ENCODE peak calls at places on chromosome 16, in ten cellular contexts. One of them, this sample, is unnamed.

GRCh38 chr16:54446639-54447038 is 160.1 kb upstream of the IRX3 start:
- DNase-seq in H54: peak
- DNase-seq in GM12892: no peak
- DNase-seq in HCT116: no peak
- DNase-seq in stomach: no peak
- DNase-seq in ovary: no peak
- DNase-seq in A549: no peak
- DNase-seq in NB4: peak
- DNase-seq in lower leg skin: peak
- DNase-seq in HepG2: no peak
- DNase-seq in this sample: no peak

GRCh38 chr16:19804538-19805323 is 79.9 kb downstream of the GPRC5B start:
- DNase-seq in H54: no peak
- DNase-seq in GM12892: no peak
- DNase-seq in HCT116: no peak
- DNase-seq in stomach: peak
- DNase-seq in ovary: no peak
- DNase-seq in A549: no peak
- DNase-seq in NB4: peak
- DNase-seq in lower leg skin: peak
- DNase-seq in HepG2: no peak
- DNase-seq in this sample: no peak

GRCh38 chr16:54657709-54658102 is 273.0 kb upstream of the IRX5 start:
- DNase-seq in H54: no peak
- DNase-seq in GM12892: no peak
- DNase-seq in HCT116: no peak
- DNase-seq in stomach: peak
- DNase-seq in ovary: no peak
- DNase-seq in A549: no peak
- DNase-seq in NB4: no peak
- DNase-seq in lower leg skin: no peak
- DNase-seq in HepG2: no peak
- DNase-seq in this sample: no peak

GRCh38 chr16:13594798-13595197 is 325.2 kb upstream of the ERCC4 start:
- DNase-seq in H54: no peak
- DNase-seq in GM12892: no peak
- DNase-seq in HCT116: no peak
- DNase-seq in stomach: no peak
- DNase-seq in ovary: no peak
- DNase-seq in A549: no peak
- DNase-seq in NB4: no peak
- DNase-seq in lower leg skin: no peak
- DNase-seq in HepG2: no peak
- DNase-seq in this sample: no peak

GRCh38 chr16:49704586-49705155 is 151.2 kb downstream of the ZNF423 start:
- DNase-seq in H54: no peak
- DNase-seq in GM12892: no peak
- DNase-seq in HCT116: no peak
- DNase-seq in stomach: no peak
- DNase-seq in ovary: no peak
- DNase-seq in A549: no peak
- DNase-seq in NB4: peak
- DNase-seq in lower leg skin: no peak
- DNase-seq in HepG2: no peak
- DNase-seq in this sample: peak

GRCh38 chr16:19711643-19712042 is 6.4 kb downstream of the KNOP1 start:
- DNase-seq in H54: no peak
- DNase-seq in GM12892: no peak
- DNase-seq in HCT116: no peak
- DNase-seq in stomach: no peak
- DNase-seq in ovary: no peak
- DNase-seq in A549: no peak
- DNase-seq in NB4: no peak
- DNase-seq in lower leg skin: no peak
- DNase-seq in HepG2: no peak
- DNase-seq in this sample: no peak

GRCh38 chr16:87834668-87835473 is 34.4 kb downstream of the SLC7A5 start:
- DNase-seq in H54: no peak
- DNase-seq in GM12892: no peak
- DNase-seq in HCT116: no peak
- DNase-seq in stomach: no peak
- DNase-seq in ovary: no peak
- DNase-seq in A549: no peak
- DNase-seq in NB4: no peak
- DNase-seq in lower leg skin: no peak
- DNase-seq in HepG2: no peak
- DNase-seq in this sample: peak

GRCh38 chr16:82229800-82230619 is 60.0 kb upstream of the MPHOSPH6 start:
- DNase-seq in H54: peak
- DNase-seq in GM12892: peak
- DNase-seq in HCT116: peak
- DNase-seq in stomach: peak
- DNase-seq in ovary: no peak
- DNase-seq in A549: peak
- DNase-seq in NB4: peak
- DNase-seq in lower leg skin: peak
- DNase-seq in HepG2: peak
- DNase-seq in this sample: peak

DNA sequence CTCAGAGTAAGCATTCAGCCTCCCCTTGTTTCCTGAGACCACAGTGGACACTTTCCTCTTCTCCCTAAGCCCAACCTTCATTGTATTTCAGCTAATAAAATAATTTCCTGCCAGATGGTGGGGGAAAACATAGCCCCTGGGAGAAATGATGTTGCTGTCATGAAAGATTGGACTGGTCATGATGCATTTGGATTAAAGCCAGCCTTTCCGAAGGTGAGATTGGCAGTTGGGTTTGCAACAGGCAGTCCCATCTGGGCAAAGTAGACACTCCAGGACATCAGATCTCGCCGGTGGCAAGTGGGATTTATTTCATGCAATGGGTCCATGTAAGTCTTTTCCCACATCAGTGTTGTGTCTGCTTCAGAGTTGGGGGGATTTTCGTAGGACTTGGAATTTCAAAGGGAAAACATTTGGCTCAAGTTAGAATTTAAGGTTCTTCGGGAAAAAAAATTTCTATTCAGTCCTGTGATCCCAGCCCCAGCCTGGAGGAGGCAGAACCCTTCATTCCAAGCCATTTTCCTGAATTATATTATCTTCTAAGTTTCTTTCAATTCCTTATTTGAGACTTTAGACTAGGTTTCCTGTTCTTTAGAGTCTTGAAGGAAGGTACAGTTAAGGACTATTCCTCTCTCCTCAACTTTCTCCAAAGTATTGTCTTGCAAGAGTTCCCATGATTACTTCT is 391.7 kb downstream of the XYLT1 start:
- DNase-seq in H54: no peak
- DNase-seq in GM12892: no peak
- DNase-seq in HCT116: no peak
- DNase-seq in stomach: no peak
- DNase-seq in ovary: no peak
- DNase-seq in A549: no peak
- DNase-seq in NB4: no peak
- DNase-seq in lower leg skin: no peak
- DNase-seq in HepG2: no peak
- DNase-seq in this sample: no peak
- TF ChIP-seq POLR2A in H54: no peak
- TF ChIP-seq POLR2A in GM12892: no peak
- TF ChIP-seq POLR2A in HCT116: no peak
- TF ChIP-seq POLR2A in stomach: no peak
- TF ChIP-seq POLR2A in ovary: no peak
- TF ChIP-seq POLR2A in A549: no peak
- TF ChIP-seq POLR2A in NB4: no peak
- TF ChIP-seq POLR2A in lower leg skin: no peak
- TF ChIP-seq POLR2A in HepG2: no peak
- TF ChIP-seq POLR2A in this sample: no peak

GRCh38 chr16:65622161-65622560 is 500.3 kb upstream of the CDH11 start:
- DNase-seq in H54: no peak
- DNase-seq in GM12892: no peak
- DNase-seq in HCT116: no peak
- DNase-seq in stomach: no peak
- DNase-seq in ovary: no peak
- DNase-seq in A549: no peak
- DNase-seq in NB4: no peak
- DNase-seq in lower leg skin: no peak
- DNase-seq in HepG2: no peak
- DNase-seq in this sample: no peak
- TF ChIP-seq POLR2A in H54: no peak
- TF ChIP-seq POLR2A in GM12892: no peak
- TF ChIP-seq POLR2A in HCT116: no peak
- TF ChIP-seq POLR2A in stomach: no peak
- TF ChIP-seq POLR2A in ovary: no peak
- TF ChIP-seq POLR2A in A549: no peak
- TF ChIP-seq POLR2A in NB4: no peak
- TF ChIP-seq POLR2A in lower leg skin: no peak
- TF ChIP-seq POLR2A in HepG2: no peak
- TF ChIP-seq POLR2A in this sample: no peak

GRCh38 chr16:11087691-11088431 is 143.5 kb downstream of the CLEC16A start:
- DNase-seq in H54: no peak
- DNase-seq in GM12892: no peak
- DNase-seq in HCT116: no peak
- DNase-seq in stomach: no peak
- DNase-seq in ovary: no peak
- DNase-seq in A549: no peak
- DNase-seq in NB4: peak
- DNase-seq in lower leg skin: no peak
- DNase-seq in HepG2: no peak
- DNase-seq in this sample: no peak
- TF ChIP-seq POLR2A in H54: no peak
- TF ChIP-seq POLR2A in GM12892: no peak
- TF ChIP-seq POLR2A in HCT116: no peak
- TF ChIP-seq POLR2A in stomach: no peak
- TF ChIP-seq POLR2A in ovary: no peak
- TF ChIP-seq POLR2A in A549: no peak
- TF ChIP-seq POLR2A in NB4: no peak
- TF ChIP-seq POLR2A in lower leg skin: no peak
- TF ChIP-seq POLR2A in HepG2: no peak
- TF ChIP-seq POLR2A in this sample: no peak

GRCh38 chr16:84794626-84795025 is 25.2 kb upstream of the CRISPLD2 start:
- DNase-seq in H54: no peak
- DNase-seq in GM12892: no peak
- DNase-seq in HCT116: no peak
- DNase-seq in stomach: no peak
- DNase-seq in ovary: no peak
- DNase-seq in A549: no peak
- DNase-seq in NB4: no peak
- DNase-seq in lower leg skin: no peak
- DNase-seq in HepG2: no peak
- DNase-seq in this sample: no peak

GRCh38 chr16:84800118-84800517 is 19.7 kb upstream of the CRISPLD2 start:
- DNase-seq in H54: no peak
- DNase-seq in GM12892: no peak
- DNase-seq in HCT116: no peak
- DNase-seq in stomach: no peak
- DNase-seq in ovary: no peak
- DNase-seq in A549: no peak
- DNase-seq in NB4: no peak
- DNase-seq in lower leg skin: no peak
- DNase-seq in HepG2: no peak
- DNase-seq in this sample: no peak

GRCh38 chr16:84791088-84791487 is 28.7 kb upstream of the CRISPLD2 start:
- DNase-seq in H54: no peak
- DNase-seq in GM12892: no peak
- DNase-seq in HCT116: no peak
- DNase-seq in stomach: no peak
- DNase-seq in ovary: no peak
- DNase-seq in A549: no peak
- DNase-seq in NB4: no peak
- DNase-seq in lower leg skin: no peak
- DNase-seq in HepG2: no peak
- DNase-seq in this sample: no peak

GRCh38 chr16:84791501-84791900 is 28.3 kb upstream of the CRISPLD2 start:
- DNase-seq in H54: no peak
- DNase-seq in GM12892: no peak
- DNase-seq in HCT116: no peak
- DNase-seq in stomach: no peak
- DNase-seq in ovary: no peak
- DNase-seq in A549: no peak
- DNase-seq in NB4: no peak
- DNase-seq in lower leg skin: no peak
- DNase-seq in HepG2: no peak
- DNase-seq in this sample: no peak

GRCh38 chr16:84795338-84796053 is 24.3 kb upstream of the CRISPLD2 start:
- DNase-seq in H54: peak
- DNase-seq in GM12892: no peak
- DNase-seq in HCT116: no peak
- DNase-seq in stomach: peak
- DNase-seq in ovary: peak
- DNase-seq in A549: no peak
- DNase-seq in NB4: no peak
- DNase-seq in lower leg skin: peak
- DNase-seq in HepG2: no peak
- DNase-seq in this sample: no peak
- TF ChIP-seq POLR2A in H54: no peak
- TF ChIP-seq POLR2A in GM12892: no peak
- TF ChIP-seq POLR2A in HCT116: no peak
- TF ChIP-seq POLR2A in stomach: no peak
- TF ChIP-seq POLR2A in ovary: peak
- TF ChIP-seq POLR2A in A549: no peak
- TF ChIP-seq POLR2A in NB4: no peak
- TF ChIP-seq POLR2A in lower leg skin: no peak
- TF ChIP-seq POLR2A in HepG2: no peak
- TF ChIP-seq POLR2A in this sample: no peak

DNA sequence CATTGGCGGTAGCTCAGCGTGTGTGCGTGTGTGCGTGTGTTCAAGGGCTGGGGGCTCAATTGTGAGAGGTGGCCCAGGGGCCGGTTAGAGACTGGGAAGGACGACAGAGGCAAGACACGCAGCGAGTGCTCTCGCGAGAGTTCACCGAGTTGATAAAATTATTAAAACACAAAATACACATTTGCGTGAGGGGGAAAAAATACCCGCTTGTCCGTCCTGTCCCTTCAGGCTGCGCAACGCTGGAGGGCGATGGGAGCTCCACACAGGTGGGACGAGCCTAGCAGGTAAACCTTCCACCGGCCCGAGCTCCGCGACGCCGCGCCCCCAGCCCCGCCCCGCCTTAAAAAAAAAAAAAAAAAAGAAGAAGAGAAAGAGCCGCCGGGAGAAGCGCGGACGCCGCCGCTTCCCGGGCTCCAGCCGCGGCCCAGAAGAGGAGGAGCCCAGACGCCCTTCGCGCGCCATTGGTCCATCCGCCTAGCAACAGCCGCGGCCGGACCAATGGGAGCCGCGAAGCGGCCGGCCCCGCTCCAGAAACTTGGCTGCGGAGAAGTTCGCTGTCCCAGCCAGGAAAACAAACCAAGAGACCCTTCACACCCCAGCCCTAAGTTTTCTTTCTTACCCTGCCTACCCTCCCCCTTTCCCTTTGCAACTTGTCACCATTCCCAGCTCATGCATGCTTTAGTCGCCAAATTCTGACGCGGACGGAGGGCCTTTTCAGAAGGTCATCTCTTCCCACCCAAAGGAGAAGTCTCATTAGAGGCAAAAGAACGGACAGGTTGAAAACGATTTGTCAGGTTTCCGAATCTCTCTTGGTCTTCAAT is 169.9 kb upstream of the MAF start:
- DNase-seq in H54: peak
- DNase-seq in GM12892: peak
- DNase-seq in HCT116: no peak
- DNase-seq in stomach: peak
- DNase-seq in ovary: peak
- DNase-seq in A549: peak
- DNase-seq in NB4: peak
- DNase-seq in lower leg skin: peak
- DNase-seq in HepG2: peak
- DNase-seq in this sample: peak
- TF ChIP-seq POLR2A in H54: no peak
- TF ChIP-seq POLR2A in GM12892: no peak
- TF ChIP-seq POLR2A in HCT116: no peak
- TF ChIP-seq POLR2A in stomach: no peak
- TF ChIP-seq POLR2A in ovary: no peak
- TF ChIP-seq POLR2A in A549: no peak
- TF ChIP-seq POLR2A in NB4: no peak
- TF ChIP-seq POLR2A in lower leg skin: no peak
- TF ChIP-seq POLR2A in HepG2: no peak
- TF ChIP-seq POLR2A in this sample: no peak